ENCODE peak calls at places on chromosome 5, in four cellular contexts. F is left ventricle myocardium superior, A is WTC11, I is GM23338. L is an unnamed sample.

GRCh38 chr5:75671506-75671905 is 45.7 kb downstream of the POC5 start:
- DNase-seq in F (no peak), A (no peak), I (no peak), L (no peak)

GRCh38 chr5:14813747-14814146 is 57.8 kb downstream of the ANKH start:
- DNase-seq in F (no peak), A (no peak), I (no peak), L (no peak)

GRCh38 chr5:161230222-161230621 is 316.3 kb downstream of the GABRB2 start:
- DNase-seq in F (no peak), A (peak), I (peak), L (no peak)

GRCh38 chr5:89275206-89275605 is 392.2 kb upstream of the MEF2C start:
- DNase-seq in F (no peak), A (no peak), I (no peak), L (no peak)

GRCh38 chr5:11139471-11139870 is 378.4 kb upstream of the DAP start:
- DNase-seq in F (no peak), A (no peak), I (peak), L (no peak)

GRCh38 chr5:42005561-42006153 is 80.6 kb downstream of the FBXO4 start:
- DNase-seq in F (no peak), A (no peak), I (peak), L (no peak)

GRCh38 chr5:35884789-35885172 is 28.1 kb downstream of the IL7R start:
- DNase-seq in F (no peak), A (no peak), I (no peak), L (no peak)

GRCh38 chr5:119596046-119596445 is 33.3 kb upstream of the FAM170A start:
- DNase-seq in F (no peak), A (no peak), I (no peak), L (no peak)

GRCh38 chr5:77413049-77413448 is 79.1 kb downstream of the WDR41 start:
- DNase-seq in F (no peak), A (no peak), I (no peak), L (no peak)

GRCh38 chr5:74034738-74035137 is 408.7 kb downstream of the ARHGEF28 start:
- DNase-seq in F (no peak), A (no peak), I (no peak), L (no peak)

GRCh38 chr5:128869970-128870747 is 95.1 kb upstream of the SLC27A6 start:
- DNase-seq in F (no peak), A (no peak), I (peak), L (no peak)

GRCh38 chr5:34571380-34572041 is 84.6 kb upstream of the RAI14 start:
- DNase-seq in F (no peak), A (no peak), I (no peak), L (no peak)

GRCh38 chr5:79236364-79236969 is 536 bp downstream of the JMY start:
- DNase-seq in F (no peak), A (peak), I (peak), L (peak)

GRCh38 chr5:62312036-62312435 is 6.0 kb downstream of the KIF2A start:
- DNase-seq in F (no peak), A (no peak), I (no peak), L (no peak)

GRCh38 chr5:19880859-19881436 is 107.1 kb downstream of the CDH18 start:
- DNase-seq in F (no peak), A (no peak), I (peak), L (no peak)